ENCODE peak calls at places on chromosomes 13 and 19, in seven cellular contexts. U is lower leg skin, N is pancreas, Z is WTC11, V is AG09319, Q is GM12865, J is brain microvascular endothelial cell. I is an unnamed sample.

GRCh38 chr19:55117063-55117635 is 288 bp downstream of the PPP1R12C start:
- DNase-seq in N (no peak), J (no peak), V (no peak), Q (no peak), Z (no peak), U (peak), I (no peak)

GRCh38 chr13:40024578-40024952 is 369.1 kb downstream of the COG6 start:
- DNase-seq in Q (no peak), U (no peak), N (no peak), J (no peak), Z (no peak), V (no peak), I (no peak)

GRCh38 chr13:99226493-99226892 is 25.8 kb downstream of the UBAC2 start:
- DNase-seq in U (no peak), J (no peak), V (no peak), N (no peak), Z (no peak), Q (no peak), I (no peak)

GRCh38 chr19:18478545-18479311 is 40.8 kb upstream of the ISYNA1 start:
- DNase-seq in V (peak), N (peak), Z (no peak), Q (peak), U (peak), J (peak), I (peak)

GRCh38 chr19:45952691-45953505 is 20.8 kb downstream of the NOVA2 start:
- DNase-seq in Z (peak), U (no peak), N (peak), J (peak), Q (peak), V (peak), I (peak)

GRCh38 chr19:3737487-3738205 is 23.8 kb downstream of the APBA3 start:
- DNase-seq in V (no peak), N (no peak), Z (no peak), J (no peak), Q (no peak), U (no peak), I (no peak)

GRCh38 chr19:40229484-40229883 is 3.0 kb upstream of the CCNP start:
- DNase-seq in V (no peak), Z (no peak), J (peak), Q (no peak), U (no peak), N (no peak), I (no peak)

GRCh38 chr13:75485286-75486062 is 3.5 kb upstream of the TBC1D4 start:
- DNase-seq in J (no peak), N (no peak), U (no peak), V (no peak), Q (no peak), Z (no peak), I (no peak)

GRCh38 chr13:88097541-88097940 is 426.4 kb downstream of the SLITRK5 start:
- DNase-seq in V (no peak), N (no peak), Z (no peak), Q (no peak), J (no peak), U (no peak), I (no peak)

GRCh38 chr13:73422973-73423372 is 364.2 kb downstream of the KLF5 start:
- DNase-seq in N (no peak), Z (no peak), U (no peak), Q (no peak), V (no peak), J (no peak), I (no peak)

GRCh38 chr19:664913-665443 is 2.0 kb upstream of the RNF126 start:
- DNase-seq in Z (peak), V (peak), N (peak), U (peak), J (peak), Q (peak), I (peak)

GRCh38 chr19:3700242-3701032 is at the start of gene PIP5K1C:
- DNase-seq in N (peak), Q (peak), Z (peak), V (peak), U (peak), J (peak), I (peak)

GRCh38 chr13:99389520-99390304 is 82.5 kb upstream of the GPR183 start:
- DNase-seq in V (no peak), N (no peak), Z (no peak), J (no peak), U (peak), Q (no peak), I (no peak)

DNA sequence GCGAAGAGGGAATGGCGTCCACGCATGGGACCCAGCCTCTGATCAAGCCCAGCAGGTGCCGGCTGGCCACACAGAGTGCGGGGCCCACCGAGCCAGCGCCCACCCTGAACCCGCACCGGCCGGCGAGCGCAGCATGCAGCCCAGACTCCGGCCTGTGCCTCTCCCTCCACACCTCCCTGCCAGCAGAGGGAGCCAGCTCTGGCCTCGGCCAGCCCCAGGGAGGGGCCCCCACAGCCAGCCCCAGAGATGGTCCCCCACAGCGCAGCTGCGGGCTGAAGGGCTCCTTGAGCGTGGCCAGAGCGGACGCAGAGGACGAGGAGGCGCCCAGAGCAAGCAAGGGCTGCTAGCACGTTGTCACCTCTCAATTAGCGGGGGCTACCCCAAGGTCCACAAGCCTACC is 904.5 kb downstream of the SLITRK6 start:
- DNase-seq in V (no peak), Z (peak), J (no peak), U (no peak), Q (no peak), N (no peak), I (no peak)
- TF ChIP-seq CTCF in V (no peak), Z (no peak), J (no peak), U (no peak), Q (no peak), N (no peak), I (no peak)

DNA sequence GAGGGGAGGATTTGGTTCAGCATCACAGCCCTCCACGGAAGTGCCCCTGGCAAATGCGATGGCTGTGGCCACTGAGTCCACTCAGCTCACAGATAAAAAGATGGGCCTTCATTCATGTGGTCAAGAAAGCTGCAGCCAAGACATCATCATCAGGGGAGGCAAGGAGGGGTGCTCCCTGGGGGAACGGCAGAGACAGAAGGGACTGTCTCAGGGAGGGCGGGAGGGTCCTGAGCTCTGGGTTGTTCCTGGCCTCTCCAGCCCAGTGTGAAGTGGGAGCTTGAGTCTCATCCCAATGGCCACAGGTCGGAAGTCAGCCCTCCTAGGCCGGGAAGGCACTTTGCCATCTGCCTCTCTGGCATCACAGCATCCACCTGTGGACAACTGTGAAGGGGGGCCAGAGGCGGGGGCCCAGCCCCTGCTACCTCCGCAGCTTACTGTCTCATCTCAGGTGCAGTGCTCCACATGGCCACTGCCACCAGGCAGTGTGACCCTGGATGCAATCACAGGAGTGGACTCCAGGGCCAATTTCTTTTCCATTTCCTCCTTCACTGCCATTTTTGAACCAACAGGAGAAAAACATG is 137.8 kb upstream of the SOX1 start:
- DNase-seq in Z (no peak), N (no peak), Q (no peak), V (no peak), J (no peak), U (peak), I (no peak)
- TF ChIP-seq CTCF in Z (no peak), N (no peak), Q (no peak), V (no peak), J (no peak), U (no peak), I (no peak)

DNA sequence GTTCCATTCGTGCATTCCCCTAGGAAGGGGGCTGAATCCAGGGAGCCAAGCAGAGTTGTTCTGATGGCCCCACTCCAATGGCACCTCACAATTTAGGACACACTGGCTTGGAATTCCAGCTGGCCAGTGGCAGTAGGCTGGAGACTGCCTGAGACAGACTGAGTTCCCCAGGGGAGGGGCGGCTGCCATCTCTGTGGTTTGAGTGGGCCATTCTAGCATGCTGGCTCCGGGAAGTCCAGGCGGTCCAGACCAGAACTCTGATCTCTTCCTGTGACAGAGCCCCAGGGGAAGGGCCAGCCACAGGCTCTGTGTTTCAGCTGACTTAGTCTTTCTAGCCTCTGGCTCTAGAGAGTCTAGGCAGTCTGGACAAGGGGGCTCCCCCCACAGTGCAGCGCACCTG is 29.5 kb upstream of the SLC7A1 start:
- DNase-seq in Q (no peak), N (no peak), Z (no peak), J (no peak), U (no peak), V (no peak), I (no peak)
- TF ChIP-seq CTCF in Q (no peak), N (no peak), Z (no peak), J (no peak), U (no peak), V (no peak), I (no peak)

GRCh38 chr19:53192771-53193533 is at the start of gene ZNF665:
- DNase-seq in J (peak), N (peak), V (peak), U (peak), Z (peak), Q (peak), I (peak)

GRCh38 chr19:53193534-53194222 is 520 bp upstream of the ZNF665 start:
- DNase-seq in Q (no peak), V (no peak), Z (no peak), J (no peak), U (no peak), N (no peak), I (no peak)

GRCh38 chr19:53195265-53195879 is 2.2 kb upstream of the ZNF665 start:
- DNase-seq in Q (peak), V (peak), J (peak), N (peak), Z (peak), U (peak), I (peak)

GRCh38 chr19:53196777-53197396 is 3.7 kb upstream of the ZNF665 start:
- DNase-seq in Z (peak), N (peak), U (peak), Q (peak), V (peak), J (peak), I (peak)
- TF ChIP-seq CTCF in Z (no peak), N (no peak), U (no peak), Q (no peak), V (no peak), J (no peak), I (no peak)

GRCh38 chr13:28485097-28485496 is 9.8 kb downstream of the FLT1 start:
- DNase-seq in V (no peak), Z (no peak), U (no peak), Q (no peak), J (no peak), N (no peak), I (no peak)

GRCh38 chr13:28485551-28485950 is 9.4 kb downstream of the FLT1 start:
- DNase-seq in J (no peak), Q (no peak), N (no peak), V (no peak), U (no peak), Z (no peak), I (no peak)

GRCh38 chr13:28479005-28479404 is 15.9 kb downstream of the FLT1 start:
- DNase-seq in Z (no peak), U (no peak), J (no peak), V (no peak), N (no peak), Q (no peak), I (no peak)

GRCh38 chr13:28486144-28486543 is 8.8 kb downstream of the FLT1 start:
- DNase-seq in J (no peak), Z (no peak), U (no peak), V (no peak), N (no peak), Q (no peak), I (no peak)

DNA sequence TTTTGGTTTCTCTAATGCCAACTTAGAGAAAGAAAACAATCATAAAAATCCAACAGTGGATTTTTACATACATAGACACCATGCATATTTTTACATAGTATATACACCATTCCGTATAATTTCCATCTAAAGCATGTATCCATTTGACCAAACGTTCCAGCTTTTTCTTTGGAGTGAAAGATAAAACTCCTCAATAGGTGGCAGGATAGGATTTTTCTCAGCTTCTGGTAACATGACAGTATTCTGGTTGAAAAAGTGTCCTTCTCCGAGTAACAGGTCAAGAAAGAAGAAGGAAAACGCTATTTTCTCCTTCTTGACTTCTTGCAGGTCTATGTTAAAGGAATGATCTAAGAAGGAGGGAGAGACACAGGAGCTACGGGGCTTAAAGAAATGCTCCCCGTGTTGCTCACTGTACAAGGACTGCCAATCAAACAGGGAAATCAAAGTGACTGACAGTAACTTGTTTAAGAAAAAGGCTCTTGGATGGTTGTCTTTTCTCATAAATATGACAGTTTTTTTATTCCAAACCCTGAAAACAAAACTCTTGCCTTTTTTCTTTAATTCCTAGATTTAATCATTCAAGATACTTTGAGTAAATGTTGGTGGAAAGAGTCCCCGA is 11.5 kb downstream of the FLT1 start:
- DNase-seq in U (no peak), Q (no peak), N (no peak), Z (no peak), V (no peak), J (no peak), I (no peak)
- TF ChIP-seq CTCF in U (no peak), Q (no peak), N (no peak), Z (no peak), V (peak), J (no peak), I (no peak)